ENCODE peak calls at places on chromosomes 2 and 18, in six cellular contexts. V is mammary epithelial cell, Y is NT2/D1, J is colonic mucosa, D is endodermal cell, C is K562. G is an unnamed sample.
A peak's percentile ranks its signal among the peaks of the same experiment; 100 is the strongest.

GRCh38 chr2:127174176-127174575 is 45.9 kb downstream of the CYP27C1 start:
- DNase-seq in J (no peak), V (no peak), D (peak; percentile 67), Y (no peak), C (no peak), G (no peak)

GRCh38 chr2:11866358-11867335 is 120.2 kb downstream of the LPIN1 start:
- DNase-seq in D (peak; percentile 7), Y (no peak), C (no peak), J (peak; percentile 6), V (no peak), G (no peak)

GRCh38 chr2:29096969-29097368 is 18.2 kb upstream of the CLIP4 start:
- DNase-seq in D (no peak), V (no peak), J (no peak), C (no peak), Y (no peak), G (no peak)

GRCh38 chr18:59985289-59985688 is 85.5 kb downstream of the PMAIP1 start:
- DNase-seq in Y (no peak), D (no peak), V (peak; percentile 55), C (no peak), J (no peak), G (no peak)

GRCh38 chr2:54482725-54483124 is 26.6 kb downstream of the SPTBN1 start:
- DNase-seq in C (no peak), V (peak; percentile 78), J (no peak), Y (no peak), D (peak; percentile 74), G (no peak)

GRCh38 chr2:10375570-10376266 is 72.4 kb downstream of the ODC1 start:
- DNase-seq in D (no peak), Y (no peak), J (no peak), V (no peak), C (no peak), G (no peak)

GRCh38 chr2:160582481-160583161 is 89.0 kb upstream of the RBMS1 start:
- DNase-seq in C (no peak), J (no peak), V (no peak), Y (peak; percentile 18), D (no peak), G (no peak)

GRCh38 chr2:27407798-27408491 is 1.4 kb downstream of the PPM1G start:
- DNase-seq in V (peak; percentile 31), Y (peak; percentile 64), C (peak; percentile 46), D (peak; percentile 80), J (peak; percentile 64), G (peak; percentile 25)

GRCh38 chr2:113175101-113175628 is 1.4 kb downstream of the PSD4 start:
- DNase-seq in C (no peak), Y (no peak), V (no peak), J (no peak), D (no peak), G (peak; percentile 84)

DNA sequence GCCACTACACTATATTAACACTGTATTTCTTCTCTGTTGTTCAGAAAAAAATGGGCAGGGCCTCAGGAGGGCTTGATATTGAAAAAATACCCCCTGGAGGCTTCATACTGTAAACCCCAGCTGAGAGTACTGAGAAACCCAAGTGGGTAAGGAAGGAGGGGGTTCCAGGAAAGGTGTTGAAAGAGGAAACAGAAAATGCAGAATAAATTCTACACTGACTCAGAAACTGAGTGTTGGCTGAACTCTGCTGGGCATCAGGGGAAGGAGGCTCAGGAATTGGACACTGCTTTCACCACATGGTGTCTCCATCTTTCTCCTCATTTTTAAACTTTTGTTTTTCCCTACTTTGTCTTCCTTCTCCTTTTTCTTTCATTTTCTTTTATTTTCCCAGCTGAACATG is 253.7 kb downstream of the DYM start:
- DNase-seq in C (no peak), Y (no peak), V (peak; percentile 19), D (no peak), J (no peak), G (peak; percentile 39)
- H3K9ac ChIP-seq in C (no peak overlapping the region), Y (no peak overlapping the region), V (peak overlapping the region; percentile 44), D (no peak overlapping the region), J (no peak overlapping the region), G (peak overlapping the region; percentile 25)

GRCh38 chr18:63225434-63225833 is 94.1 kb downstream of the BCL2 start:
- DNase-seq in D (no peak), V (no peak), C (no peak), J (peak; percentile 45), Y (no peak), G (no peak)
- H3K27me3 ChIP-seq in D (no peaks in the 10 kb centered on the region), V (no peaks in the 10 kb centered on the region), C (no peaks in the 10 kb centered on the region), J (no peaks in the 10 kb centered on the region), Y (no peaks in the 10 kb centered on the region), G (no peaks in the 10 kb centered on the region)

GRCh38 chr2:13650586-13651180 is 933.9 kb downstream of the TRIB2 start:
- DNase-seq in J (no peak), Y (peak; percentile 1), D (peak; percentile 80), V (no peak), C (no peak), G (no peak)

GRCh38 chr2:13651684-13652131 is 935.0 kb downstream of the TRIB2 start:
- DNase-seq in D (no peak), J (no peak), C (no peak), V (no peak), Y (no peak), G (no peak)

GRCh38 chr2:13654416-13654815 is 937.7 kb downstream of the TRIB2 start:
- DNase-seq in C (no peak), Y (no peak), J (no peak), V (peak; percentile 71), D (no peak), G (no peak)

GRCh38 chr2:13652531-13653313 is 936.0 kb downstream of the TRIB2 start:
- DNase-seq in D (peak; percentile 80), J (no peak), Y (no peak), V (peak; percentile 75), C (no peak), G (no peak)
- H3K9ac ChIP-seq in D (no peak overlapping the region), J (no peak overlapping the region), Y (no peak overlapping the region), V (no peak overlapping the region), C (no peak overlapping the region), G (no peak overlapping the region)

GRCh38 chr18:57439985-57440330 is 4.8 kb downstream of the ONECUT2 start:
- DNase-seq in J (no peak), D (no peak), V (no peak), Y (no peak), C (no peak), G (no peak)
- H3K27me3 ChIP-seq in J (peaks cover 75% of the 10 kb centered on the region), D (peaks cover 90% of the 10 kb centered on the region), V (peaks cover 64% of the 10 kb centered on the region), Y (peaks cover 92% of the 10 kb centered on the region), C (no peaks in the 10 kb centered on the region), G (no peaks in the 10 kb centered on the region)

GRCh38 chr2:219541611-219542180 is 1.9 kb downstream of the CHPF start:
- DNase-seq in J (peak; percentile 93), V (peak; percentile 84), C (peak; percentile 63), D (peak; percentile 97), Y (peak; percentile 71), G (peak; percentile 80)
- H3K9ac ChIP-seq in J (peak overlapping the region; percentile 56), V (peak overlapping the region; percentile 88), C (peak overlapping the region; percentile 73), D (no peak overlapping the region), Y (peak overlapping the region; percentile 44), G (peak overlapping the region; percentile 22)

GRCh38 chr2:44952143-44952805 is 10.8 kb downstream of the SIX3 start:
- DNase-seq in J (no peak), C (peak; percentile 72), D (peak; percentile 92), V (peak; percentile 41), Y (no peak), G (no peak)

GRCh38 chr2:44951124-44951523 is 9.6 kb downstream of the SIX3 start:
- DNase-seq in V (no peak), Y (no peak), D (no peak), J (no peak), C (no peak), G (no peak)

GRCh38 chr2:44950646-44951045 is 9.1 kb downstream of the SIX3 start:
- DNase-seq in D (no peak), V (no peak), Y (no peak), J (no peak), C (no peak), G (no peak)

GRCh38 chr2:44952806-44953685 is 11.5 kb downstream of the SIX3 start:
- DNase-seq in C (no peak), Y (no peak), D (peak; percentile 74), J (no peak), V (no peak), G (no peak)

DNA sequence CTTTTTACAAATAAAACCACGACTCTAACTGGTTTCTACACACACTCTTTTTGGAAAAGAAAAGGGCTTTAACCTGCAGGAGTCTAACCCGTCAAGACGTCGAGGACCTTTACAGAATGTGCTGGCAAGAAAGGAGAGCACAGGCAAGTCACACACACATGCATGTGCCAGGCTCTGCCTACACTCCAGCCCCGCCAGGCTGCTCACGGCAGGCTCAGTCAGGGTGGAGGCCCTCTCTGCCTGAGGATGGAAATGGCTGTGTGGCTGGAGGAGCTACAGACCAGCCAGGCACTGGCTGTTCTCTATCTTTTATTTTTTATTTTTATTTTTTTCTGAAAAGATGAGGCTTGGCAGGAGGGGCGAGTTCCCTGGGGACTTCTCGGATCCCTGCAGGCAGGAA is 10.2 kb downstream of the SIX3 start:
- DNase-seq in V (no peak), C (no peak), D (no peak), Y (no peak), J (no peak), G (no peak)
- H3K27me3 ChIP-seq in V (peaks cover 25% of the 10 kb centered on the region), C (peaks cover 36% of the 10 kb centered on the region), D (peaks cover 100% of the 10 kb centered on the region), Y (peaks cover 100% of the 10 kb centered on the region), J (peaks cover 55% of the 10 kb centered on the region), G (peaks cover 17% of the 10 kb centered on the region)

GRCh38 chr2:200353125-200353524 is 46.6 kb downstream of the SPATS2L start:
- DNase-seq in Y (no peak), C (no peak), J (no peak), D (no peak), V (no peak), G (no peak)
- H3K9ac ChIP-seq in Y (no peak overlapping the region), C (no peak overlapping the region), J (no peak overlapping the region), D (peak overlapping the region; percentile 24), V (no peak overlapping the region), G (no peak overlapping the region)

GRCh38 chr2:231920366-231920765 is 5.8 kb downstream of the NPPC start:
- DNase-seq in J (no peak), D (no peak), Y (no peak), C (no peak), V (no peak), G (no peak)
- H3K27me3 ChIP-seq in J (peaks cover 15% of the 10 kb centered on the region), D (peaks cover 26% of the 10 kb centered on the region), Y (peaks cover 9% of the 10 kb centered on the region), C (peaks cover 25% of the 10 kb centered on the region), V (peaks cover 8% of the 10 kb centered on the region), G (peaks cover 15% of the 10 kb centered on the region)

G was measured in DND-41.